ENCODE peak calls at places on chromosomes 16 and 17, in four cellular contexts. B is mammary epithelial cell, Q is left lung, U is neural progenitor cell. D is an unnamed sample.

GRCh38 chr17:82881900-82882714 is 42.3 kb upstream of the ZNF750 start:
- DNase-seq in U (no peak), B (no peak), Q (peak), D (no peak)

GRCh38 chr17:40810505-40810904 is 10.7 kb upstream of the KRT28 start:
- DNase-seq in U (no peak), B (peak), Q (no peak), D (peak)

GRCh38 chr16:55146939-55147338 is 177.1 kb upstream of the IRX6 start:
- DNase-seq in Q (no peak), B (no peak), U (peak), D (no peak)

GRCh38 chr16:5551909-5552308 is 454.3 kb upstream of the EEF2KMT start:
- DNase-seq in Q (no peak), U (no peak), B (no peak), D (no peak)

GRCh38 chr17:76733618-76733957 is 3.5 kb downstream of the SRSF2 start:
- DNase-seq in U (no peak), Q (no peak), B (no peak), D (no peak)

GRCh38 chr17:81027591-81028505 is 7.1 kb upstream of the BAIAP2 start:
- DNase-seq in U (no peak), Q (no peak), B (no peak), D (no peak)

GRCh38 chr16:83420206-83420760 is 387.5 kb upstream of the HSBP1 start:
- DNase-seq in U (peak), Q (no peak), B (peak), D (no peak)

GRCh38 chr16:85123891-85124635 is 11.8 kb upstream of the CIBAR2 start:
- DNase-seq in U (peak), B (peak), Q (peak), D (peak)

GRCh38 chr17:32759476-32759875 is 117.4 kb downstream of the MYO1D start:
- DNase-seq in B (no peak), U (no peak), Q (no peak), D (no peak)

GRCh38 chr17:8041249-8041928 is 2.5 kb downstream of the ALOX15B start:
- DNase-seq in U (peak), B (peak), Q (no peak), D (peak)

GRCh38 chr16:81932668-81933067 is 78.6 kb downstream of the SDR42E1 start:
- DNase-seq in Q (no peak), U (no peak), B (no peak), D (no peak)

GRCh38 chr17:1735834-1736347 is 6.8 kb upstream of the SERPINF2 start:
- DNase-seq in U (no peak), Q (no peak), B (no peak), D (no peak)

GRCh38 chr16:66167564-66168291 is 198.8 kb upstream of the CDH5 start:
- DNase-seq in B (no peak), Q (no peak), U (peak), D (no peak)

GRCh38 chr17:40436631-40437030 is 6.6 kb upstream of the IGFBP4 start:
- DNase-seq in Q (peak), U (no peak), B (no peak), D (no peak)

GRCh38 chr16:79897087-79897443 is 296.5 kb upstream of the MAF start:
- DNase-seq in Q (no peak), U (no peak), B (no peak), D (no peak)

GRCh38 chr17:81101614-81102306 is 63.5 kb upstream of the PVALEF start:
- DNase-seq in U (peak), B (peak), Q (peak), D (peak)

GRCh38 chr17:57579245-57579644 is 165.9 kb downstream of the CCDC182 start:
- DNase-seq in Q (no peak), B (no peak), U (no peak), D (no peak)

GRCh38 chr16:25707982-25708583 is 16.3 kb downstream of the HS3ST4 start:
- DNase-seq in U (peak), B (peak), Q (no peak), D (no peak)

GRCh38 chr16:30771726-30772125 is 9.6 kb downstream of the RNF40 start:
- DNase-seq in Q (no peak), B (no peak), U (no peak), D (no peak)

GRCh38 chr17:44348234-44348987 is 3.3 kb downstream of the GRN start:
- DNase-seq in U (no peak), B (peak), Q (peak), D (peak)

GRCh38 chr17:27905524-27906237 is 12.5 kb upstream of the LYRM9 start:
- DNase-seq in B (no peak), U (no peak), Q (no peak), D (no peak)

GRCh38 chr16:80924372-80924978 is 82.2 kb downstream of the CMC2 start:
- DNase-seq in Q (peak), U (peak), B (peak), D (no peak)

GRCh38 chr17:48728232-48729231 is at the start of gene HOXB13:
- DNase-seq in B (no peak), Q (no peak), U (peak), D (peak)
- TF ChIP-seq CTCF in B (no peak), Q (no peak), U (no peak), D (no peak)

GRCh38 chr17:34365340-34365739 is 2.3 kb upstream of the CCL1 start:
- DNase-seq in U (no peak), B (no peak), Q (no peak), D (no peak)

GRCh38 chr17:34364741-34365140 is 1.7 kb upstream of the CCL1 start:
- DNase-seq in B (no peak), U (no peak), Q (no peak), D (no peak)

GRCh38 chr17:34361478-34362061 is 1.5 kb downstream of the CCL1 start:
- DNase-seq in B (peak), Q (peak), U (peak), D (peak)

GRCh38 chr17:34360571-34360970 is 2.5 kb downstream of the CCL1 start:
- DNase-seq in U (no peak), B (no peak), Q (no peak), D (no peak)

GRCh38 chr17:34363183-34363661 is at the start of gene CCL1:
- DNase-seq in B (no peak), U (no peak), Q (no peak), D (no peak)
- H3K27ac ChIP-seq in B (no peak), U (no peak), Q (no peak), D (no peak)

DNA sequence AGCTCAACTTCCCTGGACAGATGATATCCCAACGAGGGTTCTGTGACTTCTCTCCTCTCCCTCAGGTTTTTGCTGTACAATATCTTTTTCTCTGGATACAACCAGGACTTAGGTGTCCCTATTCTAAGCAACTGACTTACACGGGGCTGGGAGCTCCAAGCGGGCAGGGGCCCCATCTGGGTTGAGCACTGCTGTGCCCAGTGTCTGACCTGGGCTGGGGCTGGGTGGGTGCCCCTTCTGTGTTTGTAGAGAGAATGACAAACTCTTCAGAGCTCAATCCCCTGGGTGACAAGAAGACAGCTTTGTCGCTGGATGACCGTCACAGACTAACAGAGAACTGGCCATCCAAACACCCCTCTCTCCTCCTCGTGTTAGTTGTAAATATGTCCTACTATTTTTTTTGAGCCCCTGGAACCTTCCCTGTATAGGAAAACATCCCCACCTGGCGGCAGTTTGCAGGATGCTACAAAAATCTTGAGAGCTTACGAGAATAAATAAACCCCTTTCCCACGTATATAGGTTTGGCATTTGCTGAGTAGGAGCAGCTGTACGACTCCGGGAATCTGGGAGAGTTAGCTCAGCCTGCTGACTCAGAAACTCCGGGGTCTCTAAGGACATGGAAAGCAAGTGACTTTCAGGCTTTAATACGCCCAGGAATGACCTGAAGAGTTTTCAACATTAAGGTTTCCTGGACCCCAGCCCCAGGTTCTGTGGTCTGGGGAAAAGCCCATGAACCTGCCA is 23.7 kb upstream of the RCVRN start:
- DNase-seq in Q (no peak), B (no peak), U (peak), D (peak)
- TF ChIP-seq CTCF in Q (no peak), B (no peak), U (peak), D (peak)

DNA sequence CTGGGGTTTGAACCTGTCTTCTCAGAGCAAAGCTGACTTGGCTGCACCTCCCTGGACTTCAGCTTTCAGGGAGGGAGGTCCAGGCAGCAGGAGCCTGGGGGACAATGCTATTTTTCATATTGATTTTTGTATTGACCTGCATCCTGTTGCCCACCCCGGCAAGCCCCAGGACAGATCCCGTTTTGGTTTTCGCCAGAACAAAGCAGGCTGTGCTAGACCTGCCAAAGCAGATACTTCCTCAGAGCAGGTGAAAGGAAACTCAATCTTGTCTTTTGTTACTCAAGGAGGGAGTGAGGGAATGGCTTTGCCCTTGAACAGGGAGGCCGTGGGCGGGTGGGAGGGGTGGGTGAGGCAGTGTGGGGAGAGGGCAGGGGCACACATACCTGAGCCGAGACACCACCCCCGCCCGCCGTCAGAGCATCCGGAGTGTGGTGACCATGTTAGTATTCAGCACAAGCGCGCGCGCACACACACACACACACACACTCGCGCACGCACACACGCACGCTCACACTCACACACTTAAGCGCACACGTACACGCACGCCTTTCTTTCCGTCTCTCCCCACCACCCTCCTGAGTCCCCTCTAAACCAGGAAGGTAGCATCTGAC is 59.5 kb downstream of the RAI1 start:
- DNase-seq in Q (no peak), B (peak), U (no peak), D (no peak)
- H3K27ac ChIP-seq in Q (peak), B (peak), U (peak), D (peak)

D was measured in RWPE1.